ENCODE peak calls at places on chromosomes 12 and 14, in seven cellular contexts. S is cardiac fibroblast; K is T1000; N is ELR; D is H7; V is iPS-NIHi11; A is activated CD4-positive, alpha-beta T cell treated with anti-CD3 and anti-CD28 coated beads, Interleukin-2, amount 50 U/mL, for 1 hour. H is an unnamed sample.

GRCh38 chr12:6493580-6494350 is at the start of gene NCAPD2:
- DNase-seq in S (peak), K (peak), N (peak), D (peak), V (peak), A (peak), H (peak)

GRCh38 chr12:113867258-113867657 is 98.9 kb downstream of the RBM19 start:
- DNase-seq in S (peak), K (no peak), N (peak), D (peak), V (peak), A (no peak), H (no peak)

GRCh38 chr14:103845327-103845726 is 2.0 kb downstream of the PPP1R13B start:
- DNase-seq in S (no peak), K (no peak), N (no peak), D (no peak), V (no peak), A (no peak), H (no peak)

GRCh38 chr12:51705450-51705849 is 114.4 kb downstream of the SCN8A start:
- DNase-seq in S (peak), K (no peak), N (peak), D (no peak), V (no peak), A (no peak), H (no peak)

GRCh38 chr12:114305446-114305845 is 100.5 kb downstream of the TBX5 start:
- DNase-seq in S (no peak), K (no peak), N (no peak), D (no peak), V (no peak), A (no peak), H (no peak)

GRCh38 chr12:89707992-89708792 is 446 bp downstream of the ATP2B1 start:
- DNase-seq in S (peak), K (no peak), N (peak), D (peak), V (peak), A (peak), H (no peak)

GRCh38 chr12:77746108-77746507 is 84.6 kb upstream of the NAV3 start:
- DNase-seq in S (peak), K (no peak), N (no peak), D (no peak), V (no peak), A (no peak), H (no peak)

GRCh38 chr12:121176826-121177529 is 33.0 kb upstream of the P2RX4 start:
- DNase-seq in S (no peak), K (no peak), N (no peak), D (no peak), V (no peak), A (no peak), H (no peak)

GRCh38 chr12:122366685-122367475 is 55.6 kb downstream of the CLIP1 start:
- DNase-seq in S (peak), K (peak), N (peak), D (peak), V (peak), A (no peak), H (peak)

GRCh38 chr14:101776315-101776714 is 14.8 kb downstream of the PPP2R5C start:
- DNase-seq in S (no peak), K (no peak), N (no peak), D (no peak), V (no peak), A (no peak), H (no peak)

GRCh38 chr12:51460519-51460918 is 35.9 kb downstream of the SLC4A8 start:
- DNase-seq in S (no peak), K (no peak), N (no peak), D (no peak), V (no peak), A (no peak), H (no peak)

GRCh38 chr12:71576546-71576945 is 87.1 kb downstream of the ZFC3H1 start:
- DNase-seq in S (no peak), K (no peak), N (no peak), D (no peak), V (no peak), A (no peak), H (no peak)

GRCh38 chr14:77302926-77303325 is 17.8 kb downstream of the POMT2 start:
- DNase-seq in S (peak), K (no peak), N (peak), D (no peak), V (no peak), A (no peak), H (peak)

GRCh38 chr12:53287741-53288216 is 7.6 kb upstream of the PFDN5 start:
- DNase-seq in S (peak), K (peak), N (peak), D (peak), V (peak), A (peak), H (peak)

GRCh38 chr12:90080616-90081015 is 372.0 kb upstream of the ATP2B1 start:
- DNase-seq in S (no peak), K (no peak), N (no peak), D (no peak), V (no peak), A (no peak), H (no peak)

GRCh38 chr14:104119700-104120251 is 18.6 kb upstream of the KIF26A start:
- DNase-seq in S (no peak), K (no peak), N (no peak), D (peak), V (no peak), A (no peak), H (no peak)

GRCh38 chr14:70821916-70822705 is 12.8 kb upstream of the MAP3K9 start:
- DNase-seq in S (peak), K (no peak), N (peak), D (peak), V (peak), A (peak), H (peak)

GRCh38 chr14:26173581-26173980 is 424.3 kb downstream of the NOVA1 start:
- DNase-seq in S (no peak), K (no peak), N (no peak), D (no peak), V (no peak), A (no peak), H (no peak)

H was measured in PC-9.